ENCODE peak calls at places on chromosomes 7 and 10, in five cellular contexts. L is activated CD4-positive, alpha-beta T cell treated with anti-CD3 and anti-CD28 coated beads, Interleukin-2, amount 50 U/mL, for 1 hour; B is EL; Z is fibroblast of the conjunctiva; V is left cardiac atrium. R is an unnamed sample.

GRCh38 chr10:71128311-71129010 is 83.9 kb upstream of the UNC5B start:
- DNase-seq in V (peak), L (no peak), B (no peak), Z (peak), R (no peak)

GRCh38 chr10:10677479-10677878 is 340.2 kb upstream of the CELF2 start:
- DNase-seq in B (peak), V (peak), Z (peak), L (no peak), R (peak)

GRCh38 chr10:35372329-35372728 is 36.0 kb downstream of the CCNY start:
- DNase-seq in B (peak), Z (no peak), L (no peak), V (peak), R (peak)

GRCh38 chr10:132914732-132915131 is 27.6 kb downstream of the CFAP46 start:
- DNase-seq in B (no peak), L (no peak), Z (no peak), V (no peak), R (no peak)

GRCh38 chr7:921071-921461 is 33.4 kb downstream of the ADAP1 start:
- DNase-seq in B (no peak), L (no peak), Z (no peak), V (no peak), R (peak)

GRCh38 chr7:56092789-56093531 is at the start of gene PHKG1:
- DNase-seq in L (no peak), V (peak), B (peak), Z (peak), R (peak)

GRCh38 chr10:124971276-124971675 is 29.4 kb downstream of the ZRANB1 start:
- DNase-seq in L (no peak), Z (no peak), B (no peak), V (no peak), R (no peak)

GRCh38 chr10:43125274-43125845 is 12.9 kb upstream of the CSGALNACT2 start:
- DNase-seq in Z (no peak), V (no peak), L (no peak), B (no peak), R (no peak)

GRCh38 chr7:99380823-99381663 is 6.5 kb downstream of the ARPC1B start:
- DNase-seq in L (peak), Z (no peak), V (no peak), B (no peak), R (no peak)

GRCh38 chr10:69272620-69273019 is 5.7 kb upstream of the HK1 start:
- DNase-seq in B (peak), V (no peak), Z (no peak), L (no peak), R (no peak)